ENCODE peak calls at places on chromosome 20, in seven cellular contexts. W is mucosa of descending colon; B is lung; Y is HCT116; I is pancreas; X is hepatocyte; M is CD8-positive, alpha-beta memory T cell. H is an unnamed sample.

GRCh38 chr20:21102252-21102609 is 3.9 kb downstream of the LINC00237 start:
- DNase-seq in I (no peak), Y (no peak), M (no peak), B (no peak), W (peak; percentile 34), X (no peak), H (no peak)

GRCh38 chr20:635609-636338 is 17.2 kb downstream of the SRXN1 start:
- DNase-seq in X (no peak), M (no peak), W (no peak), I (no peak), B (no peak), Y (no peak), H (no peak)

GRCh38 chr20:16533493-16533892 is 39.8 kb downstream of the KIF16B start:
- DNase-seq in M (no peak), Y (no peak), B (no peak), W (no peak), X (no peak), I (no peak), H (no peak)

GRCh38 chr20:19930461-19930860 is 86.7 kb upstream of the NAA20 start:
- DNase-seq in M (no peak), Y (no peak), W (no peak), X (no peak), I (no peak), B (no peak), H (no peak)

GRCh38 chr20:17888044-17888443 is 80.5 kb downstream of the SNX5 start:
- DNase-seq in W (no peak), I (no peak), M (no peak), X (no peak), B (no peak), Y (peak; percentile 32), H (no peak)

GRCh38 chr20:17629025-17629424 is 53.0 kb downstream of the RRBP1 start:
- DNase-seq in X (no peak), Y (no peak), B (no peak), W (no peak), M (no peak), I (peak; percentile 54), H (no peak)

GRCh38 chr20:10658876-10659632 is 14.7 kb downstream of the JAG1 start:
- DNase-seq in I (no peak), B (no peak), X (no peak), Y (no peak), W (no peak), M (no peak), H (no peak)

GRCh38 chr20:53903652-53903987 is 166.8 kb downstream of the BCAS1 start:
- DNase-seq in X (no peak), Y (no peak), B (no peak), W (no peak), M (no peak), I (no peak), H (no peak)

GRCh38 chr20:719816-720215 is 44.2 kb upstream of the SCRT2 start:
- DNase-seq in Y (no peak), W (no peak), X (no peak), I (no peak), M (no peak), B (no peak), H (no peak)

GRCh38 chr20:58976095-58976730 is 4.8 kb upstream of the NELFCD start:
- DNase-seq in I (no peak), X (no peak), W (no peak), M (no peak), B (no peak), Y (no peak), H (no peak)

GRCh38 chr20:19552144-19552895 is 205.7 kb upstream of the RIN2 start:
- DNase-seq in M (no peak), W (no peak), B (peak; percentile 66), X (peak; percentile 75), Y (no peak), I (no peak), H (no peak)

GRCh38 chr20:3248167-3248992 is 9.4 kb upstream of the SLC4A11 start:
- DNase-seq in W (peak; percentile 33), B (no peak), M (no peak), I (no peak), X (peak; percentile 39), Y (no peak), H (no peak)

GRCh38 chr20:15178581-15178980 is 841.2 kb upstream of the FLRT3 start:
- DNase-seq in I (no peak), Y (no peak), M (no peak), B (no peak), W (no peak), X (no peak), H (no peak)

GRCh38 chr20:44642203-44643153 is 9.0 kb downstream of the ADA start:
- DNase-seq in W (peak; percentile 74), I (peak; percentile 67), M (peak; percentile 17), X (peak; percentile 81), B (peak; percentile 45), Y (no peak), H (peak; percentile 75)

GRCh38 chr20:3781153-3781910 is at the start of gene SPEF1:
- DNase-seq in W (peak; percentile 87), B (peak; percentile 84), M (no peak), X (peak; percentile 93), Y (peak; percentile 92), I (no peak), H (no peak)

GRCh38 chr20:39029324-39029820 is 67.2 kb downstream of the DHX35 start:
- DNase-seq in B (no peak), I (no peak), X (no peak), W (no peak), Y (no peak), M (no peak), H (no peak)

GRCh38 chr20:18258126-18258860 is 30.0 kb upstream of the ZNF133 start:
- DNase-seq in X (no peak), B (no peak), W (no peak), M (no peak), Y (no peak), I (no peak), H (no peak)

DNA sequence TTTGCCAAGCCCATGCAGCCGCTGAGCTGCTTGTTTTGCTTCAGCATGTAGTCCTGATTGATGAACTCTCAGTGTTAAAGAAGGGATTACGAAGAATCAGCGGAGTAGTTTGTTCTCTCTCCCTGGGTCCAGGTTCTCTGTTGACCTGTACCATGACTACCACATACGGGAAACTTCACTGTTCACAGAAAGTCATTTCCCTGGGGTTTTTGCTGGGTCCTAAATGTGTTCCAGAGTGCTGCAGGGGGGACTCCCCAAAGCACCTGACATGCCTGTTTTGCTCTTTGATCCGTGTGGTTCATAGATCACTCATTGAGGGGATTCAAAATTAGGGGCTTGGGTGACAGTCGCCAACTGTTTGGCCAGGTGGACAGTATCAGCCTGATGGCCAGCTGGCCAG is 5.5 kb downstream of the LSM14B start:
- DNase-seq in Y (no peak), X (no peak), B (no peak), I (no peak), M (no peak), W (no peak), H (no peak)
- H3K36me3 ChIP-seq in Y (peaks cover 50% of the 10 kb centered on the region), X (no peaks in the 10 kb centered on the region), B (peaks cover 65% of the 10 kb centered on the region), I (peaks cover 65% of the 10 kb centered on the region), M (peaks cover 71% of the 10 kb centered on the region), W (peaks cover 12% of the 10 kb centered on the region), H (peaks cover 40% of the 10 kb centered on the region)

GRCh38 chr20:34093895-34094294 is 18.1 kb downstream of the EIF2S2 start:
- DNase-seq in I (no peak), M (no peak), Y (no peak), B (no peak), W (no peak), X (no peak), H (no peak)
- H3K36me3 ChIP-seq in I (peaks cover 67% of the 10 kb centered on the region), M (peaks cover 49% of the 10 kb centered on the region), Y (peaks cover 83% of the 10 kb centered on the region), B (peaks cover 38% of the 10 kb centered on the region), W (no peaks in the 10 kb centered on the region), X (peaks cover 13% of the 10 kb centered on the region), H (peaks cover 24% of the 10 kb centered on the region)

GRCh38 chr20:50130995-50131394 is 18.0 kb upstream of the UBE2V1 start:
- DNase-seq in W (no peak), Y (no peak), X (no peak), I (no peak), B (no peak), M (no peak), H (no peak)
- H3K36me3 ChIP-seq in W (peaks cover 4% of the 10 kb centered on the region), Y (peaks cover 41% of the 10 kb centered on the region), X (no peaks in the 10 kb centered on the region), I (peaks cover 24% of the 10 kb centered on the region), B (peaks cover 60% of the 10 kb centered on the region), M (peaks cover 35% of the 10 kb centered on the region), H (peaks cover 33% of the 10 kb centered on the region)

DNA sequence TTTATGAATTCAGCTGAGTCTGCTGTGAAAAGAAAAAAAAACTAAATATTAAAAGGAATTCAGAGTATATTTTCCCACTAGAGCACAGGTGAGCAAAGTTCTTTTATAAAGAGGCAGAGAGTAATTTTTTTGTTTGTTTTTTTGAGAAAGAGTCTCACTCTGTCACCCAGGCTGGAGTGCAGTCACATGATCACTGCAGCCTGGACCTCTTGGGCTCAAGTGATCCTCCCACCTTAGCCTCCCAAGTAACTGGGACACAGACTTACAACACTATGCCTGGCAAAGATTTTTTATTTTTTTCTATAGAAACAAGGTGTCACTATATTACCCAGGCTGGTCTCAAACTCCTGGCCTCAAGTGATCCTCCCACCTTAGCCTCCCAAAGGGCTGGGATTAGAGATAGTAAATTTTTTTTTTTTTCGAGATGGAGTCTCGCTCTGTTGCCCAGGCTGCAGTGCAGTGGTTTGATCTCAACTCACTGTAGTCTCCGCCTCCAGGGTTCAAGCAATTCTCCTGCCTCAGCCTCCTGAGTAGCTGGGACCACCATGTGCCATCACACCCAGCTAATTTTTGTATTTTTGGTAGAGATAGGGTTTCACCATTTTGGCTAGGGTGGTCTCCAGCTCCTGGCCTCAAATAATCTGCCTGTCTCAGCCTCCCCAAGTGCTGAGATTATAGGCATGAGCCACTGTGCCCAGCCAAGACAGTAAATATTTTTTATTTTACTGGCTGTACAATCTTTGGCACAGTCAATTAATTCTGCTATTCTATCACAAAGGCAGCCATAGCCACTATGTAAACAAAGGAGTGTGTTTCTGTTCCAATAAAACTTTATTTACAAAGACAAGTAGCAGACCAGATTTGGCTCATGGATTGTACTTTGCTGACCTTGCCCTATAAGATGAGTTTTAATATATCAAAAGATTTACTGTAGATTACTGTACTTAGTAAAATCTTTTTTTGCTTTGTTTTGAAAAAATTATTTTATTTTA is 14.5 kb upstream of the B4GALT5 start:
- DNase-seq in W (no peak), B (no peak), Y (no peak), M (no peak), I (no peak), X (no peak), H (no peak)
- H3K36me3 ChIP-seq in W (no peaks in the 10 kb centered on the region), B (no peaks in the 10 kb centered on the region), Y (no peaks in the 10 kb centered on the region), M (no peaks in the 10 kb centered on the region), I (no peaks in the 10 kb centered on the region), X (no peaks in the 10 kb centered on the region), H (no peaks in the 10 kb centered on the region)

DNA sequence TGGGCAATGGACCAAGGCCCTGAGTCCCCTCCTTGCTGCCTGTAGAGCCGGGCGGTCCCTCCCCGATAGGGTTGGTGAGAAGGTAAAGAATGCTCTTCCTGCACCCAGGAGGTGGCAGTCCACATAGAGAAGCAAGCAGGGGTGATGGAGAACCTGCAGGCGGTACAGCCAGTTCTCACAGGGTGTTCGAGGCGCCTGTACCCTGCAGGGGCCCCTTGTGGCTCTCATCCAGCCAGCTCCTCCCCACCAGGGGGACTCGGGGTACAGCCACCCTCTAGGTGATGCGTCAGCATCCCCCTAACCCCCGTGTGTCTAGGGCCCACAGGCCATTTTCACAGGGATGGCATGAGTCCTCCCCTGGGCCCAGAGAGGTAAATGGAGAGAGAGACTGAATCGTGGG is 5.1 kb upstream of the COL9A3 start:
- DNase-seq in I (no peak), B (no peak), X (no peak), Y (no peak), W (no peak), M (no peak), H (no peak)
- H3K36me3 ChIP-seq in I (peaks cover 47% of the 10 kb centered on the region), B (peaks cover 59% of the 10 kb centered on the region), X (no peaks in the 10 kb centered on the region), Y (peaks cover 39% of the 10 kb centered on the region), W (peaks cover 4% of the 10 kb centered on the region), M (peaks cover 29% of the 10 kb centered on the region), H (peaks cover 29% of the 10 kb centered on the region)